ENCODE peak calls at places on chromosome 5, in ten cellular contexts. M is HepG2, L is lung, A is cardiac fibroblast, K is breast epithelium, D is fibroblast of lung, S is tibial artery, J is HCT116, B is tibial nerve, N is A549. Q is an unnamed sample.

GRCh38 chr5:96342581-96342980 is 90.5 kb downstream of the PCSK1 start:
- DNase-seq in L (no peak), N (no peak), A (peak), J (no peak), S (no peak), D (peak), M (no peak), B (no peak), K (no peak), Q (no peak)

GRCh38 chr5:74085186-74085585 is 459.2 kb downstream of the ARHGEF28 start:
- DNase-seq in A (no peak), N (no peak), L (no peak), K (no peak), B (no peak), M (no peak), S (no peak), D (no peak), J (no peak), Q (no peak)

GRCh38 chr5:57094753-57095683 is 78.8 kb upstream of the GPBP1 start:
- DNase-seq in M (peak), J (no peak), K (no peak), L (no peak), D (no peak), S (no peak), A (peak), B (no peak), N (peak), Q (no peak)

GRCh38 chr5:78490709-78491485 is 130.5 kb downstream of the SCAMP1 start:
- DNase-seq in D (no peak), B (no peak), M (no peak), A (no peak), N (peak), K (no peak), L (no peak), S (no peak), J (no peak), Q (no peak)

GRCh38 chr5:2817031-2817603 is 65.6 kb upstream of the IRX2 start:
- DNase-seq in D (no peak), M (no peak), K (no peak), S (no peak), B (no peak), L (no peak), N (no peak), A (no peak), J (no peak), Q (no peak)

GRCh38 chr5:42930934-42931333 is 109.2 kb downstream of the ANXA2R start:
- DNase-seq in A (peak), B (no peak), M (no peak), J (no peak), D (no peak), S (no peak), L (no peak), K (no peak), N (no peak), Q (no peak)

GRCh38 chr5:119273391-119273839 is 82.4 kb upstream of the TNFAIP8 start:
- DNase-seq in J (no peak), B (no peak), K (no peak), L (no peak), S (no peak), A (no peak), N (no peak), M (no peak), D (no peak), Q (no peak)

GRCh38 chr5:12016149-12016740 is 112.0 kb upstream of the CTNND2 start:
- DNase-seq in B (no peak), M (no peak), A (no peak), S (no peak), L (no peak), D (no peak), N (no peak), K (no peak), J (no peak), Q (no peak)

GRCh38 chr5:110917161-110917875 is 154.2 kb upstream of the TSLP start:
- DNase-seq in M (no peak), A (peak), D (peak), S (no peak), K (no peak), B (no peak), N (no peak), L (no peak), J (no peak), Q (no peak)

GRCh38 chr5:114363837-114364236 is 2.0 kb downstream of the KCNN2 start:
- DNase-seq in K (no peak), A (no peak), N (no peak), J (no peak), L (no peak), D (no peak), S (no peak), B (no peak), M (no peak), Q (no peak)

GRCh38 chr5:133869675-133869978 is 98.8 kb downstream of the C5orf15 start:
- DNase-seq in B (peak), K (no peak), S (peak), L (no peak), M (no peak), N (no peak), J (no peak), D (no peak), A (no peak), Q (no peak)

GRCh38 chr5:74579215-74579614 is 61.3 kb downstream of the ENC1 start:
- DNase-seq in A (peak), J (no peak), D (no peak), L (no peak), N (no peak), B (no peak), S (no peak), K (no peak), M (no peak), Q (no peak)

GRCh38 chr5:19314840-19315239 is 673.2 kb downstream of the CDH18 start:
- DNase-seq in M (no peak), N (peak), A (no peak), L (no peak), J (no peak), S (no peak), B (no peak), D (peak), K (no peak), Q (no peak)

GRCh38 chr5:6632324-6632930 is 417 bp downstream of the NSUN2 start:
- DNase-seq in K (no peak), A (peak), J (no peak), L (peak), B (no peak), N (no peak), S (peak), D (peak), M (peak), Q (no peak)

GRCh38 chr5:132500931-132501628 is 10.5 kb upstream of the IRF1 start:
- DNase-seq in M (peak), S (peak), J (no peak), B (peak), K (no peak), L (peak), N (peak), A (peak), D (peak), Q (no peak)

GRCh38 chr5:76363385-76364261 is 39.5 kb upstream of the IQGAP2 start:
- DNase-seq in L (no peak), K (no peak), J (no peak), A (no peak), M (peak), D (peak), B (peak), N (no peak), S (no peak), Q (no peak)

GRCh38 chr5:125277494-125278154 is 531.2 kb upstream of the ZNF608 start:
- DNase-seq in N (peak), K (no peak), A (peak), M (peak), L (no peak), J (peak), B (no peak), D (peak), S (no peak), Q (peak)

GRCh38 chr5:75611324-75612210 is at the start of gene ANKDD1B:
- DNase-seq in M (no peak), N (peak), J (no peak), L (no peak), A (peak), D (peak), S (peak), B (no peak), K (no peak), Q (no peak)

GRCh38 chr5:17219431-17219830 is 2.0 kb downstream of the BASP1 start:
- DNase-seq in D (no peak), B (no peak), S (no peak), M (no peak), J (no peak), L (no peak), A (no peak), K (no peak), N (no peak), Q (no peak)

GRCh38 chr5:58800861-58801540 is 218.1 kb downstream of the RAB3C start:
- DNase-seq in M (no peak), L (no peak), B (no peak), A (no peak), J (no peak), N (no peak), D (no peak), K (no peak), S (no peak), Q (no peak)

GRCh38 chr5:21826884-21827283 is 1026.3 kb downstream of the CDH12 start:
- DNase-seq in M (no peak), D (no peak), L (no peak), S (no peak), K (no peak), J (no peak), B (no peak), N (no peak), A (no peak), Q (no peak)

GRCh38 chr5:157143127-157143959 is 678 bp upstream of the MED7 start:
- DNase-seq in L (peak), J (no peak), A (peak), S (peak), M (no peak), N (peak), B (peak), K (peak), D (no peak), Q (peak)

GRCh38 chr5:121969660-121970295 is 8.0 kb downstream of the SRFBP1 start:
- DNase-seq in B (no peak), D (peak), S (no peak), M (no peak), K (no peak), A (peak), L (no peak), J (no peak), N (no peak), Q (no peak)

GRCh38 chr5:3131161-3131560 is 379.7 kb upstream of the IRX2 start:
- DNase-seq in B (no peak), M (no peak), A (no peak), D (no peak), S (no peak), J (no peak), L (no peak), K (no peak), N (no peak), Q (no peak)

GRCh38 chr5:163963881-163964280 is 458.5 kb downstream of the MAT2B start:
- DNase-seq in L (no peak), J (no peak), K (no peak), D (peak), M (no peak), S (no peak), N (no peak), B (no peak), A (no peak), Q (no peak)

GRCh38 chr5:141637266-141637692 is 482 bp downstream of the RELL2 start:
- DNase-seq in A (no peak), L (no peak), K (no peak), N (no peak), J (no peak), S (no peak), M (no peak), B (no peak), D (no peak), Q (no peak)

GRCh38 chr5:27191786-27192505 is 153.6 kb upstream of the CDH9 start:
- DNase-seq in N (no peak), J (no peak), A (peak), S (no peak), L (no peak), K (no peak), B (no peak), M (no peak), D (peak), Q (no peak)

GRCh38 chr5:37739817-37740261 is 100.0 kb downstream of the GDNF start:
- DNase-seq in B (no peak), K (no peak), L (no peak), M (no peak), J (no peak), N (no peak), S (no peak), A (peak), D (peak), Q (no peak)

GRCh38 chr5:116539222-116539621 is 35.4 kb downstream of the SEMA6A start:
- DNase-seq in B (no peak), A (no peak), N (no peak), K (no peak), J (no peak), D (no peak), S (no peak), M (no peak), L (no peak), Q (no peak)

GRCh38 chr5:42013561-42013960 is 88.5 kb downstream of the FBXO4 start:
- DNase-seq in J (no peak), S (no peak), A (no peak), N (no peak), K (no peak), B (no peak), L (no peak), M (no peak), D (no peak), Q (no peak)

GRCh38 chr5:111997308-111998159 is 240.5 kb upstream of the NREP start:
- DNase-seq in B (no peak), M (no peak), A (peak), K (no peak), L (no peak), N (peak), D (peak), J (peak), S (no peak), Q (peak)

GRCh38 chr5:107615173-107615856 is 55.4 kb downstream of the EFNA5 start:
- DNase-seq in K (no peak), N (peak), L (no peak), A (peak), D (no peak), J (no peak), M (no peak), B (no peak), S (no peak), Q (no peak)

GRCh38 chr5:67299317-67299716 is 102.7 kb upstream of the CD180 start:
- DNase-seq in S (no peak), A (peak), B (no peak), L (no peak), N (no peak), K (no peak), M (no peak), J (no peak), D (peak), Q (no peak)

GRCh38 chr5:130290219-130290618 is 386.0 kb downstream of the CHSY3 start:
- DNase-seq in B (no peak), K (no peak), D (no peak), A (no peak), S (no peak), M (no peak), L (no peak), J (no peak), N (no peak), Q (no peak)

GRCh38 chr5:73625905-73626811 is at the start of gene ARHGEF28:
- DNase-seq in A (peak), S (peak), J (no peak), L (peak), D (peak), M (peak), N (peak), B (no peak), K (peak), Q (no peak)

GRCh38 chr5:16345454-16345853 is 120.1 kb downstream of the ZNF622 start:
- DNase-seq in A (no peak), M (no peak), S (no peak), N (no peak), J (no peak), K (no peak), D (no peak), B (no peak), L (no peak), Q (peak)

GRCh38 chr5:102528600-102528999 is 29.8 kb upstream of the SLCO6A1 start:
- DNase-seq in J (no peak), L (no peak), M (no peak), K (no peak), B (no peak), A (peak), S (no peak), N (no peak), D (no peak), Q (no peak)
- H3K4me3 ChIP-seq in J (no peak), L (no peak), M (no peak), K (no peak), B (no peak), A (no peak), S (no peak), N (no peak), D (no peak), Q (no peak)

DNA sequence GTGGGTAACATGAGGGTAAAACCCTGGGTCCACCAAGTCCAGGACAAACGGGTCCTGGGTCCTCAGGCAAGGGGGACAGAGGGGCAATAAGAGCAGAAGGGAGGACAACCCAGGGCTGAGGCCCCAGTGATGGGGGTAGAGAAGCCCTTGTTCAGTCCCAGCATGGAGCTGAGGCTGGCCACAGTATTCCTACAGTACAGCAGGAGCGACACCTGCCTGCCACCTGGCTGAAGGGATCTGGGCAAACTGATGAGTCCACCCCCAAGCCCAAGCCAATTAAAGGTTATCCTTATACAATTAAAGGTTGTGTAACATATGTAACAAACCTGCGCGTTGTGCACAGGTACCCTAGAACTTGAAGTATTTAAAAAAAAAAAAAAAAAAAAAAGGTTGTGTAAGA is 97.7 kb upstream of the LRRTM2 start:
- DNase-seq in D (no peak), M (no peak), S (peak), L (no peak), N (no peak), B (no peak), J (no peak), A (no peak), K (no peak), Q (no peak)
- TF ChIP-seq CTCF in D (no peak), M (peak), S (no peak), L (no peak), N (no peak), B (no peak), J (no peak), A (no peak), K (no peak), Q (no peak)

GRCh38 chr5:146880985-146881384 is 2.4 kb upstream of the PPP2R2B start:
- DNase-seq in L (no peak), D (no peak), J (no peak), S (no peak), A (no peak), K (no peak), B (no peak), M (no peak), N (no peak), Q (no peak)

GRCh38 chr5:146877783-146878470 is 630 bp downstream of the PPP2R2B start:
- DNase-seq in A (no peak), S (peak), J (no peak), B (no peak), N (no peak), M (no peak), L (no peak), K (no peak), D (no peak), Q (no peak)

GRCh38 chr5:146873186-146873917 is 5.2 kb downstream of the PPP2R2B start:
- DNase-seq in N (no peak), J (no peak), A (no peak), B (no peak), K (no peak), D (no peak), L (no peak), S (no peak), M (no peak), Q (no peak)

GRCh38 chr5:146878471-146879172 is at the start of gene PPP2R2B:
- DNase-seq in N (peak), K (no peak), B (no peak), J (no peak), A (peak), M (no peak), S (peak), L (no peak), D (peak), Q (no peak)

GRCh38 chr5:146877178-146877681 is 1.3 kb downstream of the PPP2R2B start:
- DNase-seq in M (no peak), J (no peak), S (no peak), L (no peak), A (no peak), B (no peak), K (no peak), N (no peak), D (no peak), Q (no peak)
- H3K4me3 ChIP-seq in M (no peak), J (no peak), S (peak), L (no peak), A (no peak), B (peak), K (peak), N (peak), D (no peak), Q (no peak)

GRCh38 chr5:150244209-150244608 is 45.4 kb downstream of the CAMK2A start:
- DNase-seq in K (no peak), B (no peak), A (no peak), S (no peak), L (no peak), M (no peak), D (no peak), N (no peak), J (no peak), Q (no peak)
- TF ChIP-seq CTCF in K (no peak), B (no peak), A (no peak), S (no peak), L (no peak), M (no peak), D (no peak), N (no peak), J (no peak), Q (no peak)

DNA sequence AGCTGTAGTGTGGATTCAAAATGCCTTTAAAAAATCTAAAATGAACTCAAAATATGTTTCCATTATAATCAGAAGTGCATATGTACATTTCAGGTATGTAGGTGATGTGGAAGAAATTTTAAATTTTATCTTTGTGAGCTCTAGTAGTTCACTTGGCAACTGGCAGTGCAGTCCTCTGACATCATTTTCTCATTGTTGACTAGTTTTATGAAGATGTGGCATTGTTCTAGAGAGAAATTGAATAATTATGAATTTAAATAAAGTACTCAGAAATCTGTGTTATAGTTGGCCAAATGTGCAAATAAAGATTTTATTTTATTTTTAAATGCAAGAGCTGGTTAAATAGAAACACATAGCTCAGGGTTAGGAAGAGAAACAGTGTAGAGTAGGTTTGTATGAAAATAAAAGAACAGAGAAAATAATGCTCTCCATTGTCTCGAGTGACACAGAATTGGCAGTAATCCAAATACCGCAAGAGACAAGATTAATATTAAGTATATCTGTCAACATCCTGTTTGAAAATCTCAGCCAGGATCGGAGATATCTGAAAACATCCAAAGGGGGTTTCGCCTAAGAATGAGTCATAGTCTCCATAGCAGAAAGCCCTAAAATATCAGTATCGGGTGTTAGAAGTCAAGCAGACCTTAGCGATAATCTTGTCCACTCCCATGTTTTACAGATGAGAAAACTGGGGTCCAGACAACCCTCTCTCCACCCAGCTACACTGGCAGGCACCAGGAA is 189.4 kb downstream of the CCDC192 start:
- DNase-seq in M (peak), S (no peak), L (no peak), D (peak), A (peak), B (no peak), J (peak), K (no peak), N (peak), Q (peak)
- H3K4me3 ChIP-seq in M (no peak), S (no peak), L (no peak), D (no peak), A (no peak), B (no peak), J (peak), K (no peak), N (peak), Q (no peak)

GRCh38 chr5:867300-867699 is 16.5 kb upstream of the ZDHHC11 start:
- DNase-seq in N (no peak), B (no peak), S (no peak), J (no peak), L (no peak), D (no peak), A (no peak), K (no peak), M (no peak), Q (no peak)
- TF ChIP-seq CTCF in N (no peak), B (no peak), S (no peak), J (peak), L (no peak), D (no peak), A (no peak), K (no peak), M (no peak), Q (no peak)

DNA sequence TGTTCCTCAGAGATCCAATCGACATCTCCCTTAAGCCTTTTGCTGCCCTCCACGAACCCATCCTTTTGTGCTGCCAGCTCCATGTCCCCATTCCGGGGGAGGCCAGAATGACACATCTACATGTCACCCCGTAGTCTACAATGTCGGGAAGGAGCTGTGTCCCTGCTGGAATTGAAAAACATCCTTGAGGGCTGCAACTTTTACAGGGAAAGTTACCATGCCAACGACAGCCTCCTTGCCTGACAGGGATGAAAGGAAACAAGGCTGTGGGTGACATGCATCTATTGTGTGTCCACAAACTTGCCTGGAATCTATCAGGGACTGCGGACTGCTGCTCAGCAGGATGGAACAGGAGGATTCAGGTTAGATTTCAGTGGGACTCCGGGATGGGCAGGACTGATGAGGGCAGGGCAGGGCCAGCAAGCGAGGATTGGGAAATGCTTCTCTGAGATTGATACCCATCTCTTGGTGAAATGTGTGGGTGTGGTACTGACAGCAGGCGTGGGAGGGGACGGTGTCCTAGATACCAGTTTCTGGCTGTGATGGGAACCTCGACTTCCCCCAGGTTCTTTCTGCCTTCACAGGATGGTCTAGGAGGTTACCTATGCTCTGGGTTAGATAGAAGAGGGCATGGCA is 25.5 kb downstream of the EGR1 start:
- DNase-seq in J (no peak), N (no peak), L (no peak), B (no peak), K (no peak), D (no peak), M (no peak), S (no peak), A (no peak), Q (no peak)
- H3K4me3 ChIP-seq in J (no peak), N (no peak), L (no peak), B (no peak), K (no peak), D (no peak), M (no peak), S (no peak), A (no peak), Q (no peak)